ENCODE peak calls at places on chromosomes 7 and 10, in four cellular contexts. R is NCI-H345, M is type B pancreatic cell, G is astrocyte of the spinal cord. J is an unnamed sample.

GRCh38 chr10:102230264-102230860 is 4.3 kb downstream of the ELOVL3 start:
- DNase-seq in R (peak; percentile 72), M (peak; percentile 77), G (peak; percentile 78), J (no peak)

GRCh38 chr7:158270856-158271413 is 316.7 kb downstream of the PTPRN2 start:
- DNase-seq in R (no peak), M (peak; percentile 40), G (no peak), J (no peak)

GRCh38 chr10:74050653-74051052 is 52.7 kb downstream of the VCL start:
- DNase-seq in R (no peak), M (no peak), G (no peak), J (no peak)

GRCh38 chr10:13865758-13866491 is 279.2 kb downstream of the PRPF18 start:
- DNase-seq in R (no peak), M (no peak), G (peak; percentile 73), J (no peak)

GRCh38 chr7:151699147-151699546 is 177.8 kb downstream of the PRKAG2 start:
- DNase-seq in R (no peak), M (no peak), G (peak; percentile 98), J (no peak)

GRCh38 chr10:97718659-97719142 is 5.2 kb downstream of the MARVELD1 start:
- DNase-seq in R (peak; percentile 45), M (no peak), G (no peak), J (no peak)

GRCh38 chr7:46360255-46360654 is 439.2 kb upstream of the IGFBP3 start:
- DNase-seq in R (no peak), M (no peak), G (no peak), J (no peak)

GRCh38 chr7:100396421-100396982 is 23.2 kb downstream of the PILRA start:
- DNase-seq in R (no peak), M (no peak), G (no peak), J (no peak)

GRCh38 chr7:116593359-116594075 is 68.7 kb downstream of the CAV1 start:
- DNase-seq in R (no peak), M (no peak), G (no peak), J (no peak)

GRCh38 chr10:122263971-122264370 is 7.1 kb upstream of the BTBD16 start:
- DNase-seq in R (no peak), M (no peak), G (peak; percentile 73), J (no peak)

GRCh38 chr7:145106001-145106400 is 270.1 kb upstream of the TPK1 start:
- DNase-seq in R (peak; percentile 78), M (no peak), G (no peak), J (no peak)

GRCh38 chr7:50197547-50197946 is 104.5 kb upstream of the ZPBP start:
- DNase-seq in R (no peak), M (no peak), G (no peak), J (no peak)

GRCh38 chr7:130436253-130436652 is 4.6 kb downstream of the CEP41 start:
- DNase-seq in R (no peak), M (no peak), G (no peak), J (no peak)

GRCh38 chr10:123573236-123574147 is 92.7 kb upstream of the GPR26 start:
- DNase-seq in R (peak; percentile 27), M (no peak), G (no peak), J (no peak)

GRCh38 chr10:21830037-21830436 is 173.5 kb downstream of the DNAJC1 start:
- DNase-seq in R (no peak), M (no peak), G (no peak), J (no peak)

GRCh38 chr10:85602713-85603112 is 763.9 kb downstream of the GRID1 start:
- DNase-seq in R (no peak), M (no peak), G (no peak), J (peak; percentile 53)

GRCh38 chr7:90743626-90744025 is 147.5 kb downstream of the CDK14 start:
- DNase-seq in R (no peak), M (no peak), G (no peak), J (no peak)